ENCODE peak calls at places on chromosomes 7 and 10, in six cellular contexts. O is prostate gland; Q is A549; C is body of pancreas; R is naive thymus-derived CD4-positive, alpha-beta T cell; J is heart left ventricle. M is an unnamed sample. For H3K4me1, the result is how much of the 10 kb centered on the place peaks cover.

GRCh38 chr7:28102778-28103177 is 77.8 kb downstream of the JAZF1 start:
- DNase-seq in C (no peak), R (no peak), Q (peak), J (peak), O (no peak), M (no peak)

GRCh38 chr7:2247141-2247985 is 5.3 kb downstream of the NUDT1 start:
- DNase-seq in C (peak), J (no peak), Q (no peak), R (no peak), O (no peak), M (no peak)

GRCh38 chr10:25083546-25084111 is 67.2 kb downstream of the THNSL1 start:
- DNase-seq in O (no peak), Q (no peak), R (no peak), C (no peak), J (no peak), M (no peak)

GRCh38 chr10:133280391-133281059 is 3.9 kb upstream of the ADAM8 start:
- DNase-seq in C (no peak), J (no peak), R (no peak), O (no peak), Q (no peak), M (no peak)

GRCh38 chr7:27434729-27435400 is 192.3 kb downstream of the EVX1 start:
- DNase-seq in J (no peak), R (no peak), O (no peak), Q (no peak), C (no peak), M (no peak)

GRCh38 chr10:19811517-19811916 is 4.7 kb upstream of the PLXDC2 start:
- DNase-seq in Q (no peak), J (no peak), O (no peak), C (peak), R (no peak), M (no peak)

GRCh38 chr10:93767724-93768399 is 10.1 kb downstream of the LGI1 start:
- DNase-seq in O (no peak), C (no peak), J (no peak), R (no peak), Q (no peak), M (no peak)

GRCh38 chr10:84715911-84716310 is 387.5 kb downstream of the CCSER2 start:
- DNase-seq in C (no peak), O (no peak), R (no peak), Q (peak), J (no peak), M (no peak)

GRCh38 chr7:8433477-8434289 is at the start of gene NXPH1:
- DNase-seq in C (peak), Q (no peak), R (no peak), J (no peak), O (no peak), M (no peak)

GRCh38 chr10:27360581-27361172 is 120.1 kb upstream of the ACBD5 start:
- DNase-seq in J (peak), O (peak), R (peak), Q (peak), C (peak), M (peak)

GRCh38 chr10:120465138-120465537 is 8.1 kb downstream of the PLPP4 start:
- DNase-seq in R (no peak), J (no peak), O (no peak), Q (no peak), C (no peak), M (no peak)

GRCh38 chr10:132647424-132647823 is 109.8 kb downstream of the INPP5A start:
- DNase-seq in R (no peak), C (peak), O (no peak), Q (no peak), J (no peak), M (no peak)

GRCh38 chr7:46152671-46153070 is 231.6 kb upstream of the IGFBP3 start:
- DNase-seq in Q (peak), J (no peak), R (no peak), O (no peak), C (no peak), M (no peak)

GRCh38 chr10:35650894-35651293 is 8.8 kb upstream of the FZD8 start:
- DNase-seq in C (no peak), O (no peak), J (no peak), Q (no peak), R (no peak), M (no peak)

GRCh38 chr7:1053002-1053411 is 8.7 kb downstream of the GPR146 start:
- DNase-seq in R (no peak), Q (no peak), J (peak), O (no peak), C (no peak), M (no peak)

GRCh38 chr7:114979388-114979787 is 57.5 kb downstream of the MDFIC start:
- DNase-seq in J (peak), C (peak), Q (no peak), R (no peak), O (no peak), M (no peak)

GRCh38 chr7:106563466-106564150 is 97.3 kb downstream of the CCDC71L start:
- DNase-seq in Q (no peak), C (no peak), O (no peak), J (no peak), R (no peak), M (no peak)

GRCh38 chr7:75042831-75043703 is 30.5 kb downstream of the RCC1L start:
- DNase-seq in C (no peak), R (no peak), Q (no peak), O (no peak), J (no peak), M (no peak)

GRCh38 chr7:158829021-158829341 is 328 bp downstream of the ESYT2 start:
- DNase-seq in J (peak), Q (peak), R (peak), O (peak), C (peak), M (peak)

GRCh38 chr10:3482200-3482993 is 302.6 kb downstream of the KLF6 start:
- DNase-seq in O (peak), J (peak), R (no peak), C (peak), Q (peak), M (no peak)

GRCh38 chr10:70106958-70107791 is 25.4 kb downstream of the AIFM2 start:
- DNase-seq in Q (peak), R (no peak), O (no peak), C (no peak), J (no peak), M (no peak)

GRCh38 chr7:102072636-102073209 is 213.9 kb upstream of the SH2B2 start:
- DNase-seq in R (no peak), O (no peak), C (no peak), J (no peak), Q (no peak), M (no peak)

GRCh38 chr7:156802214-156802613 is 90.8 kb downstream of the LMBR1 start:
- DNase-seq in C (no peak), J (no peak), O (no peak), R (no peak), Q (no peak), M (no peak)

GRCh38 chr7:74083117-74083876 is at the start of gene LIMK1:
- DNase-seq in Q (peak), J (peak), O (peak), R (peak), C (peak), M (peak)

GRCh38 chr7:138455609-138456008 is 4.5 kb upstream of the TRIM24 start:
- DNase-seq in R (no peak), O (no peak), Q (no peak), C (no peak), J (no peak), M (no peak)

GRCh38 chr10:34821587-34822585 is 6.8 kb upstream of the PARD3 start:
- DNase-seq in J (no peak), O (no peak), R (no peak), C (no peak), Q (no peak), M (no peak)

GRCh38 chr10:127015373-127015772 is 110.1 kb downstream of the DOCK1 start:
- DNase-seq in J (no peak), C (no peak), R (no peak), Q (no peak), O (no peak), M (no peak)

GRCh38 chr7:157550300-157551275 is 213.8 kb downstream of the DNAJB6 start:
- DNase-seq in Q (no peak), C (no peak), R (no peak), O (no peak), J (no peak), M (no peak)

GRCh38 chr7:36262286-36262685 is 109.2 kb downstream of the EEPD1 start:
- DNase-seq in Q (no peak), O (no peak), C (no peak), R (no peak), J (no peak), M (no peak)

GRCh38 chr10:7408494-7409044 is 2.3 kb downstream of the SFMBT2 start:
- DNase-seq in O (peak), R (peak), Q (peak), J (peak), C (peak), M (no peak)
- H3K4me1 ChIP-seq in O (under half), R (under half), Q (under half), J (half or more), C (half or more), M (under half)

GRCh38 chr10:8365935-8366911 is 311.7 kb downstream of the GATA3 start:
- DNase-seq in Q (peak), J (peak), R (peak), O (no peak), C (no peak), M (no peak)
- H3K4me1 ChIP-seq in Q (under half), J (under half), R (under half), O (under half), C (under half), M (under half)

GRCh38 chr7:44486001-44486400 is 4.5 kb downstream of the NUDCD3 start:
- DNase-seq in J (no peak), R (no peak), C (no peak), O (no peak), Q (no peak), M (no peak)

GRCh38 chr7:44489955-44490350 is 505 bp downstream of the NUDCD3 start:
- DNase-seq in C (no peak), J (no peak), O (peak), Q (no peak), R (peak), M (peak)

GRCh38 chr7:44488955-44489354 is 1.5 kb downstream of the NUDCD3 start:
- DNase-seq in J (no peak), O (no peak), C (no peak), R (no peak), Q (no peak), M (no peak)

GRCh38 chr7:44484482-44485313 is 5.8 kb downstream of the NUDCD3 start:
- DNase-seq in O (no peak), J (no peak), C (no peak), Q (no peak), R (no peak), M (no peak)

GRCh38 chr7:44486693-44487092 is 3.8 kb downstream of the NUDCD3 start:
- DNase-seq in O (no peak), Q (peak), R (no peak), J (no peak), C (peak), M (no peak)
- H3K4me1 ChIP-seq in O (under half), Q (under half), R (under half), J (half or more), C (under half), M (half or more)

DNA sequence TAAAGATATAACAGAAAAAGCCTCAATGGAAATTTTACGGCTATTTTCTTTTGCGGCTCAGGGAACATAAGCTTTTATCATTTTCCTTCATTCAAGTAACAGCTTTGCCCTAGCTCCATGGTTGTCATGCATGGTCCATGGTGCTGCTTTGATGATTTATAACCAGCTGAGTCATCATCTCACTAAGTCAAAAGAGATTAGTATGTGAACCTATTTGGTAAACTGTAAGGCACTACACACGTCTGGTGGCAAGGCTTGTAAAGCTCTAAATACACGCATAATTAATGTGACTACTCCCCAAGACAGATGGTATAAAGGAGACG is 340.3 kb downstream of the KCNMA1 start:
- DNase-seq in Q (peak), O (no peak), R (no peak), C (no peak), J (no peak), M (no peak)
- H3K4me1 ChIP-seq in Q (under half), O (under half), R (under half), C (under half), J (under half), M (under half)

GRCh38 chr10:112957589-112958202 is 7.6 kb downstream of the TCF7L2 start:
- DNase-seq in C (no peak), Q (no peak), O (no peak), R (no peak), J (no peak), M (no peak)
- H3K4me1 ChIP-seq in C (under half), Q (half or more), O (under half), R (under half), J (half or more), M (under half)

DNA sequence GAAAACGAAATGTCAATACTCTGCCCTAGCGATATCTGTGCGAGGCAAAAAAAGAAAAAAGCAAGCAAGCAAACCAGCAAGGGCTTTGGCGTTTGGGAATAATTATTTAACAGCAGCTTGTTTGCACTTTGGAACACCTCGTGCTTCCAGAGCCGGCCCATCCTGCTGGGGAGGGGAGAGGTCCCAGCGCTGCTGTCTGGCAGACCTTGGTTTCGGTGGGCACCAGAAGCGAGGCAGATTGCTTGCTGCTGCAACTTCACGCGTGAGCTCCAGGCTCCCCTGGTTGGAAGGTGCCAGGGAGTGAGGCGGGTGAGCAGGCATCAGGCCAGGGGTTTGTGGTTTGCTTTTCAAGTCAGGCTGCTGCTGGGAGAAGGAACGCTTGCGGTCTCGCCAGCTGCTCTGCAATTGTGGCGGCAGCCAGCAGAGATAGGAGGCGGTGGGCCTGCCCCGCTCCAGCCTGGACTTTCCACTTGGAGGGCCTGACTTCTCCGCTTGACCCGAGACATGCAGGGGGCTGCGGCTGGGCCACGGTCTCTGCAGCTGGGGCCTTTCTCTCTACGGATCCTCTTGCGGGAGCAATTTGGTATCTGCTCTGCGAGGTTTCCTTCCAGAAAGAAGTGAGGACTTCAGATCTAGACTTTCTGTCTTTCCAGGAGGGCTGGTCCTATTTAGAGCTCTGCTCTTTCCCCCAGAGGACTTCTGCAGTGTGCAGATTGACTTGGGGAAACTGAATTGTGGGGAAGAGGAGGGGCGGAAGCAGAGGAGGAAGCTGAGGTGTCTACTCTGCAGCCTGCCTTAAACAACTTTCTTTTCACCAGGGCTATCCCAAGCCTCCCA is 131.4 kb downstream of the PRPF18 start:
- DNase-seq in R (peak), O (peak), C (peak), J (peak), Q (no peak), M (peak)
- H3K4me1 ChIP-seq in R (under half), O (under half), C (under half), J (under half), Q (under half), M (under half)